ENCODE peak calls at places on chromosomes 1 and 21, in ten cellular contexts. V is pancreas; W is right cardiac atrium; U is AG09309; E is activated CD8-positive, alpha-beta memory T cell treated with anti-CD3 and anti-CD28 coated beads for 4 hours; S is hepatic stellate cell; X is D721Med; I is mammary epithelial cell; O is activated CD4-positive, alpha-beta T cell treated with anti-CD3 and anti-CD28 coated beads for 48 hours; K is cardiac septum. Z is an unnamed sample.

GRCh38 chr1:30757196-30757949 is at the start of gene LAPTM5:
- DNase-seq in V (no peak), W (peak), U (no peak), E (no peak), S (peak), X (no peak), I (no peak), O (peak), K (peak), Z (peak)

GRCh38 chr1:60850084-60850483 is 232.3 kb upstream of the NFIA start:
- DNase-seq in V (no peak), W (no peak), U (no peak), E (no peak), S (no peak), X (no peak), I (no peak), O (no peak), K (no peak), Z (no peak)

GRCh38 chr1:171115280-171115897 is 24.7 kb downstream of the FMO3 start:
- DNase-seq in V (no peak), W (no peak), U (no peak), E (no peak), S (no peak), X (no peak), I (no peak), O (no peak), K (no peak), Z (no peak)

GRCh38 chr1:36699113-36699512 is 216.4 kb upstream of the CSF3R start:
- DNase-seq in V (no peak), W (no peak), U (no peak), E (no peak), S (no peak), X (no peak), I (no peak), O (no peak), K (no peak), Z (no peak)

GRCh38 chr1:83815348-83815747 is 183.6 kb downstream of the TTLL7 start:
- DNase-seq in V (peak), W (no peak), U (peak), E (no peak), S (no peak), X (no peak), I (no peak), O (no peak), K (no peak), Z (no peak)

GRCh38 chr1:202016022-202016624 is 5.7 kb downstream of the ELF3 start:
- DNase-seq in V (no peak), W (no peak), U (no peak), E (no peak), S (no peak), X (no peak), I (no peak), O (no peak), K (no peak), Z (no peak)

GRCh38 chr21:31877558-31877957 is 4.7 kb downstream of the HUNK start:
- DNase-seq in V (no peak), W (no peak), U (no peak), E (no peak), S (no peak), X (no peak), I (no peak), O (no peak), K (no peak), Z (no peak)

GRCh38 chr1:110485725-110486124 is 33.2 kb downstream of the KCNA10 start:
- DNase-seq in V (no peak), W (no peak), U (no peak), E (no peak), S (no peak), X (no peak), I (no peak), O (no peak), K (no peak), Z (no peak)

GRCh38 chr1:15617874-15618684 is 821 bp downstream of the DDI2 start:
- DNase-seq in V (no peak), W (no peak), U (no peak), E (no peak), S (peak), X (no peak), I (peak), O (peak), K (peak), Z (no peak)

GRCh38 chr1:89808429-89809117 is 12.3 kb upstream of the LRRC8D start:
- DNase-seq in V (no peak), W (no peak), U (no peak), E (no peak), S (no peak), X (no peak), I (peak), O (no peak), K (no peak), Z (no peak)

GRCh38 chr1:89833183-89834077 is 12.6 kb downstream of the LRRC8D start:
- DNase-seq in V (no peak), W (no peak), U (no peak), E (no peak), S (no peak), X (no peak), I (no peak), O (no peak), K (no peak), Z (no peak)

GRCh38 chr1:94678187-94678863 is 136.8 kb upstream of the F3 start:
- DNase-seq in V (no peak), W (no peak), U (no peak), E (no peak), S (no peak), X (no peak), I (no peak), O (no peak), K (no peak), Z (peak)

GRCh38 chr21:29753216-29753615 is 186.6 kb downstream of the GRIK1 start:
- DNase-seq in V (no peak), W (no peak), U (no peak), E (no peak), S (no peak), X (no peak), I (no peak), O (no peak), K (no peak), Z (no peak)

GRCh38 chr21:40043423-40043822 is 176.2 kb downstream of the PCP4 start:
- DNase-seq in V (no peak), W (no peak), U (no peak), E (no peak), S (no peak), X (no peak), I (no peak), O (no peak), K (no peak), Z (no peak)

GRCh38 chr1:204220217-204220616 is 6.4 kb upstream of the GOLT1A start:
- DNase-seq in V (no peak), W (no peak), U (no peak), E (no peak), S (no peak), X (no peak), I (no peak), O (no peak), K (no peak), Z (no peak)

GRCh38 chr1:215474940-215475339 is 92.2 kb upstream of the KCTD3 start:
- DNase-seq in V (no peak), W (no peak), U (no peak), E (no peak), S (no peak), X (no peak), I (no peak), O (no peak), K (no peak), Z (no peak)

GRCh38 chr1:87203890-87204289 is 124.8 kb upstream of the LMO4 start:
- DNase-seq in V (no peak), W (peak), U (peak), E (no peak), S (no peak), X (no peak), I (peak), O (no peak), K (no peak), Z (no peak)

GRCh38 chr1:155006601-155007101 is 4.0 kb downstream of the ZBTB7B start:
- DNase-seq in V (no peak), W (no peak), U (no peak), E (no peak), S (peak), X (no peak), I (no peak), O (peak), K (no peak), Z (no peak)

GRCh38 chr21:44408226-44408625 is 47.1 kb upstream of the LRRC3 start:
- DNase-seq in V (no peak), W (no peak), U (no peak), E (no peak), S (no peak), X (no peak), I (no peak), O (no peak), K (no peak), Z (no peak)

GRCh38 chr21:27079807-27080206 is 112.9 kb upstream of the ADAMTS5 start:
- DNase-seq in V (no peak), W (no peak), U (no peak), E (no peak), S (no peak), X (no peak), I (no peak), O (no peak), K (no peak), Z (no peak)

GRCh38 chr1:2391034-2391384 is 345 bp downstream of the MORN1 start:
- DNase-seq in V (no peak), W (peak), U (no peak), E (no peak), S (peak), X (no peak), I (peak), O (no peak), K (no peak), Z (no peak)

GRCh38 chr21:31262728-31263127 is 81.3 kb downstream of the TIAM1 start:
- DNase-seq in V (no peak), W (no peak), U (no peak), E (no peak), S (no peak), X (no peak), I (no peak), O (no peak), K (no peak), Z (no peak)

GRCh38 chr21:46154155-46154954 is 1.0 kb downstream of the FTCD start:
- DNase-seq in V (peak), W (peak), U (no peak), E (no peak), S (no peak), X (no peak), I (no peak), O (no peak), K (peak), Z (peak)

GRCh38 chr1:26726784-26727183 is 31.0 kb downstream of the ARID1A start:
- DNase-seq in V (no peak), W (no peak), U (no peak), E (no peak), S (no peak), X (no peak), I (no peak), O (no peak), K (no peak), Z (no peak)

GRCh38 chr1:185080425-185080824 is 35.1 kb downstream of the RNF2 start:
- DNase-seq in V (no peak), W (no peak), U (no peak), E (no peak), S (no peak), X (no peak), I (no peak), O (no peak), K (no peak), Z (no peak)

GRCh38 chr1:44811714-44812151 is 3.4 kb downstream of the BTBD19 start:
- DNase-seq in V (no peak), W (no peak), U (peak), E (no peak), S (peak), X (no peak), I (no peak), O (no peak), K (peak), Z (peak)

GRCh38 chr1:9294440-9294773 is 1.7 kb downstream of the SPSB1 start:
- DNase-seq in V (peak), W (no peak), U (no peak), E (no peak), S (peak), X (no peak), I (peak), O (peak), K (no peak), Z (peak)

GRCh38 chr1:3468236-3469103 is 14.0 kb downstream of the ARHGEF16 start:
- DNase-seq in V (no peak), W (peak), U (no peak), E (no peak), S (no peak), X (no peak), I (no peak), O (no peak), K (no peak), Z (no peak)